ENCODE peak calls at places on chromosome 20, in six cellular contexts. O, M, G, J, H and W are unnamed samples.

GRCh38 chr20:676315-676937 is 824 bp upstream of the SCRT2 start:
- DNase-seq in O (no peak), M (no peak), G (no peak), J (no peak), H (no peak), W (no peak)

GRCh38 chr20:60048634-60049578 is 90.7 kb downstream of the CDH26 start:
- DNase-seq in O (no peak), M (no peak), G (no peak), J (no peak), H (no peak), W (no peak)

GRCh38 chr20:64255361-64256281 is at the start of gene PCMTD2:
- DNase-seq in O (peak; percentile 78), M (peak; percentile 94), G (peak; percentile 99), J (peak; percentile 68), H (peak; percentile 69), W (peak; percentile 99)

GRCh38 chr20:45878076-45878731 is 2.8 kb upstream of the ZSWIM1 start:
- DNase-seq in O (no peak), M (peak; percentile 43), G (peak; percentile 71), J (no peak), H (peak; percentile 86), W (no peak)

GRCh38 chr20:34537651-34538050 is 20.9 kb upstream of the MAP1LC3A start:
- DNase-seq in O (no peak), M (peak; percentile 21), G (no peak), J (no peak), H (no peak), W (no peak)

GRCh38 chr20:57783956-57784837 is 74.4 kb upstream of the PMEPA1 start:
- DNase-seq in O (no peak), M (no peak), G (no peak), J (no peak), H (no peak), W (no peak)

GRCh38 chr20:63413323-63413722 is 52.2 kb upstream of the CHRNA4 start:
- DNase-seq in O (no peak), M (no peak), G (no peak), J (no peak), H (no peak), W (no peak)

GRCh38 chr20:63125893-63126601 is 89.9 kb downstream of the YTHDF1 start:
- DNase-seq in O (no peak), M (no peak), G (no peak), J (no peak), H (no peak), W (no peak)

GRCh38 chr20:58986968-58987517 is 6.0 kb downstream of the NELFCD start:
- DNase-seq in O (no peak), M (no peak), G (no peak), J (no peak), H (no peak), W (no peak)

GRCh38 chr20:17502105-17502504 is 29.1 kb downstream of the BFSP1 start:
- DNase-seq in O (no peak), M (no peak), G (no peak), J (no peak), H (no peak), W (no peak)

GRCh38 chr20:38106461-38106860 is 58.6 kb downstream of the TGM2 start:
- DNase-seq in O (no peak), M (no peak), G (no peak), J (no peak), H (no peak), W (no peak)

GRCh38 chr20:10609276-10609675 is 64.5 kb downstream of the JAG1 start:
- DNase-seq in O (no peak), M (peak; percentile 58), G (peak; percentile 70), J (no peak), H (peak; percentile 92), W (no peak)